ENCODE peak calls at places on chromosomes 3 and 15, in nine cellular contexts. N is HepG2, U is IMR-90, D is tibial nerve, X is heart left ventricle, K is sigmoid colon, P is ovary, I is Peyer's patch, A is stomach. H is an unnamed sample.

GRCh38 chr3:40317061-40317676 is 7.7 kb downstream of the EIF1B start:
- DNase-seq in A (no peak), I (peak; percentile 38), X (no peak), P (no peak), K (no peak), U (peak; percentile 71), N (peak; percentile 60), D (peak; percentile 67), H (peak; percentile 36)

GRCh38 chr3:166283856-166284255 is 446.6 kb upstream of the BCHE start:
- DNase-seq in X (no peak), D (no peak), K (no peak), N (no peak), A (no peak), P (no peak), U (peak; percentile 90), I (no peak), H (no peak)

GRCh38 chr3:34267088-34267487 is 468.7 kb downstream of the PDCD6IP start:
- DNase-seq in K (no peak), A (no peak), D (no peak), N (no peak), P (no peak), I (no peak), X (no peak), U (no peak), H (no peak)

GRCh38 chr3:104763007-104763406 is 603.7 kb upstream of the ALCAM start:
- DNase-seq in U (peak; percentile 44), A (no peak), K (no peak), P (peak; percentile 9), I (no peak), N (no peak), D (no peak), X (no peak), H (no peak)

GRCh38 chr3:152374260-152374990 is 105.7 kb downstream of the MBNL1 start:
- DNase-seq in P (no peak), A (no peak), N (no peak), K (no peak), U (no peak), D (no peak), X (no peak), I (no peak), H (no peak)

GRCh38 chr3:16724487-16724886 is 119.3 kb upstream of the DAZL start:
- DNase-seq in I (no peak), U (no peak), X (no peak), D (no peak), P (no peak), A (no peak), N (no peak), K (no peak), H (no peak)

GRCh38 chr3:182909318-182910040 is 70.9 kb downstream of the DCUN1D1 start:
- DNase-seq in U (no peak), I (no peak), X (no peak), K (no peak), A (no peak), N (no peak), P (no peak), D (no peak), H (no peak)

GRCh38 chr3:178236555-178237277 is 299.5 kb upstream of the KCNMB2 start:
- DNase-seq in P (no peak), D (no peak), A (no peak), N (no peak), U (peak; percentile 28), X (no peak), I (no peak), K (no peak), H (no peak)

GRCh38 chr3:49161197-49161596 is 4.9 kb downstream of the CCDC71 start:
- DNase-seq in I (no peak), P (no peak), N (no peak), D (no peak), X (no peak), U (no peak), A (no peak), K (no peak), H (no peak)

GRCh38 chr15:90230071-90230494 is 3.7 kb downstream of the CIB1 start:
- DNase-seq in N (no peak), K (no peak), U (no peak), D (no peak), A (peak; percentile 83), I (no peak), X (peak; percentile 80), P (no peak), H (no peak)
- TF ChIP-seq POLR2A in N (no peak), K (no peak), U (no peak), D (no peak), A (no peak), I (peak; percentile 56), X (no peak), P (no peak), H (no peak)

GRCh38 chr15:90402230-90402629 is 14.2 kb downstream of the IQGAP1 start:
- DNase-seq in A (no peak), N (peak; percentile 29), U (peak; percentile 85), D (peak; percentile 48), K (peak; percentile 73), P (no peak), I (no peak), X (peak; percentile 49), H (peak; percentile 68)

GRCh38 chr15:90402806-90403205 is 14.8 kb downstream of the IQGAP1 start:
- DNase-seq in D (no peak), X (no peak), U (no peak), N (no peak), P (no peak), I (no peak), A (no peak), K (no peak), H (no peak)

GRCh38 chr15:90400759-90401314 is 12.8 kb downstream of the IQGAP1 start:
- DNase-seq in D (peak; percentile 61), N (peak; percentile 93), K (peak; percentile 87), U (peak; percentile 96), X (peak; percentile 79), P (peak; percentile 56), I (peak; percentile 60), A (peak; percentile 68), H (no peak)

GRCh38 chr15:90400005-90400758 is 12.1 kb downstream of the IQGAP1 start:
- DNase-seq in N (peak; percentile 28), K (no peak), P (no peak), I (no peak), U (no peak), X (no peak), D (no peak), A (no peak), H (no peak)

DNA sequence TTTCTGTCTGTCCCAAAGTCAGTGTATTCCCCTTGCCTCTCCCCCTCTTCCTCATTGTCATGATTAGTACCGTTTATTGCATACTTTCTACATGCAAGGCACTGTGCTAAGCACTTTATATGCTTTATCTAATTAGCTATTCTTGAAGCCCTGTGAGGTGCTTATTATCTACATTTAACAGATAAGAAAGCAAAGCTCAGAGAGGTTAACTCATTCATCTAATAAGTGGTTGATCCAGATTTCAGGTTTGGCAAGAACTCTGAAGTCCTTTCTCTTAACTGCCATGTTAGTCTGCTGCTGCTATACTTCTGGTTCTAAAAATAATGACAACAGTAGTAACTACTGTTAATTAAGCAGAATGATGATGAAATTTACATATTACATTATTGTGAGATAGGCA is 13.5 kb downstream of the IQGAP1 start:
- DNase-seq in D (no peak), I (no peak), N (no peak), P (no peak), U (no peak), A (no peak), X (no peak), K (no peak), H (no peak)
- H3K4me3 ChIP-seq in D (no peak overlapping the region), I (no peak overlapping the region), N (no peak overlapping the region), P (no peak overlapping the region), U (no peak overlapping the region), A (no peak overlapping the region), X (peak overlapping the region; percentile 11), K (no peak overlapping the region), H (no peak overlapping the region)

GRCh38 chr15:101097111-101097510 is 154.7 kb downstream of the CHSY1 start:
- DNase-seq in D (no peak), X (no peak), K (no peak), P (no peak), N (no peak), I (no peak), A (no peak), U (no peak), H (no peak)
- TF ChIP-seq POLR2A in D (no peak), X (no peak), K (no peak), P (no peak), N (no peak), I (no peak), A (no peak), U (no peak), H (no peak)

DNA sequence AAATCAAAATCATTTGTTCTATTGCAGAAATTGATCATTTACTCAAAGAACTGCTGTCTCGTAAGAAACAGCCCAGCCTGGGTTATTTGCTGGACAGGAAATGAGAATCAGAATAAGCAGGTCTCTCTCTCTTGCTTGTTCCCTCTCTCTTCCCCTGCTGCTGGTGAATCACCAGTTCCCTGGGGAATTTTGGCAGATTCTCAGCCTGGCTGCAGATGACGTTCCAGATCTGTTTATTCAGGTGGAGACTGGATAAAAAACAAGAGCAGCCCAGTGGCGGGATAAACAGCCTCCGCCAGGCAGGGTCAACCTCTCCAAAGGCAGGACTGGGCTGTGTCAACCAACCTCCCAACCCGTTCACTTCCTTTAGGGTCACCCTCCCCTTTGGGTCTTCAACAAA is 72.1 kb downstream of the LRIG1 start:
- DNase-seq in P (peak; percentile 84), A (peak; percentile 76), I (no peak), U (peak; percentile 100), X (peak; percentile 87), K (peak; percentile 95), D (peak; percentile 78), N (no peak), H (peak; percentile 88)
- H3K4me3 ChIP-seq in P (no peak overlapping the region), A (no peak overlapping the region), I (no peak overlapping the region), U (no peak overlapping the region), X (no peak overlapping the region), K (peak overlapping the region; percentile 14), D (no peak overlapping the region), N (no peak overlapping the region), H (no peak overlapping the region)

DNA sequence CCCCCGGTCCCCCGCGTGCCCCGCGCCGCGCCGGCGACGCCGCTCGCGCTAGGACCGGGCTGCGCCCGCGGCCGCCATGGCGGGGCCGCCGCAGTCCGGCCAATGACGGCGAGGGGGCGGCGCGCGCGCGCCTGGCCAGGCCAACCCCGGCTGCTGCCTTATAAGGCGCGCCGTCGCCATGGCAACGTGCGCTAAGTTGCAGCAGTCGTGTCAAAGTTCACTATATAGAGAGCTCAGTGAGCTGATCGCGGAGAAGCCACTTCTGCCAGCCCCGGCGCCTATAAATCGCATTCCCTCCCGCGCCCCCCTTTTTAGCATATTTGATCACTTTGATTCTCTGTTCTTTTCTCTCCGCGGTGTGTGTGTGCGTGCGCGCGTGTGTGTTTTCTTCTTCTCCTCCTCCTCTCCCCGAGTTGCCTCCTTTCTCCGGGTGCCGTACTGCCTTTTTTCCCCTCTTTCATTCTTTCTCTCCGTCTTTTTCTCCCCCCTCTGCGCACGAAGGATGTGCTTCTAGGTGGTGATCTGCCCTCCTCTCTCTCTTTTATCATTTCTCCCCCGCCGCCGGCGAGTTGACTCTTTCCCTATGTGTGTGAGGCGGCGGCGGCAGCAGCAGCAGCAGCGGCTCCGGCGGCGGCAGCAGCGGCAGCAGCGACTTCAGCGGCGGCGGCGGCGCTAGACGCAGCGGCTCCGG is at the start of gene NR2F2:
- DNase-seq in P (peak; percentile 97), U (peak; percentile 99), I (peak; percentile 44), N (peak; percentile 95), A (peak; percentile 98), D (peak; percentile 97), K (peak; percentile 99), X (peak; percentile 95), H (peak; percentile 98)
- TF ChIP-seq POLR2A in P (peak; percentile 86), U (peak; percentile 88), I (peak; percentile 88), N (peak; percentile 83), A (peak; percentile 91), D (peak; percentile 90), K (peak; percentile 94), X (peak; percentile 46), H (no peak)